ENCODE peak calls at places on chromosomes 6 and 20, in five cellular contexts. U, V, B, J and L are unnamed samples.

GRCh38 chr6:25150863-25151262 is 128.3 kb upstream of the CARMIL1 start:
- DNase-seq in U (no peak), V (no peak), B (no peak), J (no peak), L (no peak)

GRCh38 chr20:12947691-12948090 is 61.1 kb upstream of the SPTLC3 start:
- DNase-seq in U (no peak), V (no peak), B (no peak), J (no peak), L (no peak)

GRCh38 chr6:2643935-2644539 is 106.7 kb downstream of the MYLK4 start:
- DNase-seq in U (no peak), V (no peak), B (no peak), J (no peak), L (no peak)

GRCh38 chr6:141552463-141552862 is 580.3 kb upstream of the GJE1 start:
- DNase-seq in U (no peak), V (peak; percentile 95), B (peak; percentile 83), J (no peak), L (peak; percentile 67)

GRCh38 chr6:17165383-17165782 is 63.5 kb downstream of the STMND1 start:
- DNase-seq in U (peak; percentile 60), V (no peak), B (no peak), J (no peak), L (no peak)

GRCh38 chr6:3334579-3334978 is 75.8 kb downstream of the PSMG4 start:
- DNase-seq in U (no peak), V (no peak), B (no peak), J (no peak), L (no peak)

GRCh38 chr20:699811-700338 is 24.3 kb upstream of the SCRT2 start:
- DNase-seq in U (no peak), V (no peak), B (no peak), J (no peak), L (no peak)

GRCh38 chr20:49505518-49505917 is 23.1 kb upstream of the KCNB1 start:
- DNase-seq in U (no peak), V (no peak), B (peak; percentile 19), J (no peak), L (peak; percentile 51)

GRCh38 chr6:40181367-40181766 is 247.1 kb upstream of the MOCS1 start:
- DNase-seq in U (no peak), V (no peak), B (no peak), J (no peak), L (no peak)

GRCh38 chr6:37860226-37860839 is 40.8 kb downstream of the ZFAND3 start:
- DNase-seq in U (no peak), V (no peak), B (peak; percentile 28), J (no peak), L (peak; percentile 49)

GRCh38 chr6:170476360-170476759 is 76.7 kb downstream of the PSMB1 start:
- DNase-seq in U (no peak), V (no peak), B (no peak), J (no peak), L (no peak)

GRCh38 chr20:10490706-10491105 is 55.6 kb downstream of the SLX4IP start:
- DNase-seq in U (no peak), V (no peak), B (no peak), J (no peak), L (no peak)

GRCh38 chr6:16519265-16520242 is 241.7 kb downstream of the ATXN1 start:
- DNase-seq in U (no peak), V (no peak), B (no peak), J (no peak), L (no peak)

GRCh38 chr6:126007795-126008194 is 21.5 kb downstream of the TRMT11 start:
- DNase-seq in U (no peak), V (no peak), B (no peak), J (no peak), L (no peak)

GRCh38 chr6:692356-692851 is 535 bp downstream of the EXOC2 start:
- DNase-seq in U (no peak), V (no peak), B (peak; percentile 24), J (peak; percentile 65), L (no peak)

GRCh38 chr6:70310063-70310694 is 7.3 kb upstream of the COL9A1 start:
- DNase-seq in U (peak; percentile 2), V (no peak), B (peak; percentile 19), J (no peak), L (peak; percentile 31)

GRCh38 chr20:58513580-58514285 is 1.5 kb downstream of the APCDD1L start:
- DNase-seq in U (no peak), V (no peak), B (no peak), J (no peak), L (no peak)

GRCh38 chr20:50172347-50173013 is 18.1 kb upstream of the CEBPB start:
- DNase-seq in U (no peak), V (no peak), B (peak; percentile 75), J (no peak), L (no peak)

GRCh38 chr6:2853766-2854393 is 12.2 kb upstream of the SERPINB1 start:
- DNase-seq in U (no peak), V (peak; percentile 57), B (peak; percentile 82), J (peak; percentile 65), L (no peak)

GRCh38 chr6:170420791-170421776 is 114.5 kb downstream of the FAM120B start:
- DNase-seq in U (no peak), V (no peak), B (no peak), J (no peak), L (no peak)

GRCh38 chr6:78243519-78243918 is 590.7 kb downstream of the MEI4 start:
- DNase-seq in U (no peak), V (peak; percentile 26), B (peak; percentile 1), J (no peak), L (peak; percentile 26)

GRCh38 chr20:2694519-2694918 is 1.9 kb downstream of the EBF4 start:
- DNase-seq in U (no peak), V (no peak), B (no peak), J (no peak), L (no peak)

GRCh38 chr6:145534986-145535385 is 200.3 kb downstream of the EPM2A start:
- DNase-seq in U (no peak), V (no peak), B (no peak), J (no peak), L (no peak)

GRCh38 chr6:104182811-104183210 is 676.9 kb downstream of the HACE1 start:
- DNase-seq in U (no peak), V (no peak), B (no peak), J (no peak), L (peak; percentile 19)

GRCh38 chr6:5290500-5290899 is 29.2 kb downstream of the FARS2 start:
- DNase-seq in U (no peak), V (no peak), B (no peak), J (no peak), L (no peak)